ENCODE peak calls at places on chromosome 5, in seven cellular contexts. S is Calu3, L is T-helper 2 cell, R is COR-L47, G is astrocyte of the spinal cord, K is HFFc6, P is left kidney. N is an unnamed sample.

GRCh38 chr5:114038756-114039155 is 323.1 kb upstream of the KCNN2 start:
- DNase-seq in P (no peak), L (no peak), K (no peak), R (no peak), S (no peak), G (no peak), N (no peak)

GRCh38 chr5:168869615-168870227 is 290.6 kb upstream of the PANK3 start:
- DNase-seq in R (no peak), S (no peak), G (no peak), P (no peak), L (no peak), K (no peak), N (no peak)

GRCh38 chr5:35651002-35651756 is 33.5 kb downstream of the SPEF2 start:
- DNase-seq in L (peak), K (peak), P (peak), G (peak), S (peak), R (peak), N (peak)

GRCh38 chr5:169777112-169777511 is 140.0 kb downstream of the DOCK2 start:
- DNase-seq in L (no peak), G (no peak), R (peak), K (no peak), P (peak), S (no peak), N (no peak)

GRCh38 chr5:174764309-174764708 is 39.9 kb downstream of the MSX2 start:
- DNase-seq in G (no peak), P (no peak), R (no peak), K (no peak), L (no peak), S (no peak), N (no peak)

GRCh38 chr5:96629774-96630173 is 32.4 kb upstream of the CAST start:
- DNase-seq in G (peak), S (peak), R (no peak), L (no peak), K (peak), P (peak), N (no peak)

GRCh38 chr5:166032601-166033000 is 2258.8 kb upstream of the WWC1 start:
- DNase-seq in R (no peak), K (no peak), G (no peak), P (no peak), S (no peak), L (no peak), N (no peak)

GRCh38 chr5:53448851-53449250 is 31.6 kb upstream of the FST start:
- DNase-seq in L (no peak), K (no peak), G (no peak), P (no peak), S (no peak), R (no peak), N (no peak)

GRCh38 chr5:149447373-149448367 is 68.6 kb upstream of the IL17B start:
- DNase-seq in K (no peak), R (no peak), G (no peak), S (no peak), P (no peak), L (no peak), N (no peak)

GRCh38 chr5:129172561-129172960 is 78.0 kb downstream of the ISOC1 start:
- DNase-seq in L (no peak), P (peak), K (no peak), R (no peak), G (no peak), S (peak), N (no peak)

GRCh38 chr5:149062371-149063016 is 368 bp downstream of the SH3TC2 start:
- DNase-seq in S (peak), K (peak), R (no peak), L (no peak), G (peak), P (peak), N (no peak)

GRCh38 chr5:8644377-8644776 is 775.4 kb downstream of the MTRR start:
- DNase-seq in G (no peak), L (no peak), S (no peak), R (no peak), P (peak), K (no peak), N (no peak)

N was measured in H1.